ENCODE peak calls at places on chromosome 6, in eight cellular contexts. M is body of pancreas, C is uterus, O is neuronal stem cell, G is HepG2, N is mesendoderm, K is ovary, J is heart left ventricle. L is an unnamed sample.

GRCh38 chr6:2695464-2696095 is 55.1 kb downstream of the MYLK4 start:
- DNase-seq in N (peak; percentile 25), M (no peak), G (peak; percentile 27), K (no peak), C (no peak), J (no peak), O (no peak), L (no peak)

GRCh38 chr6:36536873-36537547 is 10.3 kb downstream of the STK38 start:
- DNase-seq in N (no peak), O (no peak), C (no peak), G (no peak), K (no peak), J (no peak), M (no peak), L (no peak)

GRCh38 chr6:149859368-149859767 is 4.8 kb downstream of the LRP11 start:
- DNase-seq in O (no peak), N (no peak), C (no peak), J (no peak), M (peak; percentile 47), G (peak; percentile 90), K (no peak), L (no peak)

GRCh38 chr6:83884523-83884922 is 25.0 kb downstream of the CYB5R4 start:
- DNase-seq in N (peak; percentile 38), C (no peak), M (no peak), J (no peak), O (peak; percentile 21), K (no peak), G (peak; percentile 27), L (peak; percentile 54)

GRCh38 chr6:28446818-28447511 is 3.7 kb upstream of the ZSCAN23 start:
- DNase-seq in C (no peak), J (no peak), K (no peak), M (no peak), G (no peak), O (peak; percentile 44), N (peak; percentile 35), L (no peak)

GRCh38 chr6:108165714-108166663 is at the start of gene NR2E1:
- DNase-seq in C (no peak), M (no peak), G (no peak), J (no peak), O (no peak), K (no peak), N (no peak), L (no peak)

GRCh38 chr6:32169211-32169610 is 4.8 kb downstream of the EGFL8 start:
- DNase-seq in C (no peak), M (no peak), G (no peak), J (no peak), O (no peak), K (peak; percentile 36), N (no peak), L (no peak)

GRCh38 chr6:11731423-11731822 is 47.2 kb downstream of the ADTRP start:
- DNase-seq in O (no peak), M (peak; percentile 31), G (peak; percentile 22), N (no peak), C (no peak), J (no peak), K (no peak), L (no peak)

GRCh38 chr6:17336425-17336824 is 55.3 kb downstream of the RBM24 start:
- DNase-seq in M (no peak), K (no peak), N (no peak), O (no peak), J (no peak), G (no peak), C (no peak), L (no peak)

GRCh38 chr6:159169557-159170332 is 545 bp downstream of the FNDC1 start:
- DNase-seq in G (no peak), C (peak; percentile 23), N (peak; percentile 90), K (peak; percentile 43), O (peak; percentile 40), M (no peak), J (no peak), L (no peak)

GRCh38 chr6:108592371-108593337 is 31.9 kb downstream of the FOXO3 start:
- DNase-seq in M (peak; percentile 42), J (no peak), K (no peak), C (peak; percentile 61), G (no peak), N (peak; percentile 57), O (no peak), L (peak; percentile 47)

GRCh38 chr6:106927531-106928398 is 46.8 kb downstream of the CD24 start:
- DNase-seq in N (peak; percentile 60), C (no peak), O (peak; percentile 69), M (peak; percentile 67), J (peak; percentile 21), G (peak; percentile 36), K (no peak), L (no peak)

DNA sequence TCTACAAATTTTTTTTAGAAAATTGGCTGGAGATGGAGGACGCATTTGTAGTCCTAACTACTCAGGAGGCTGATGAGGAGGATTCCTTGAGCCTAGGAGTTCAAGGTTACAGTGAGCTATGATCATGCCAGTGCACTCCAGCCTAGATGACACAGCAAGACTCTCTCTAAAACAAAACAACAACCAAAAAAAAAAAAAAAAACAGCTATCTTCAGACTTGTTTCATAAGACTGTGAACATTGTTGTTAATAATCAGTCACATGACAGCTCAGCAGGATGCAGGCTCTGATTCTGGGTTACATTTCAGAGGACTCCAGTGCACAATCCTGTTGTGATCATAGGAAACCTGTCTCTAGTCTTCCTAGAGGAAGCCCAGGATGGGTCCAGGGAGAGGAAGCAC is 2.2 kb upstream of the SLC17A3 start:
- DNase-seq in J (no peak), N (no peak), O (no peak), K (no peak), M (no peak), C (no peak), G (no peak), L (no peak)
- H3K27ac ChIP-seq in J (no peak overlapping the region), N (no peak overlapping the region), O (no peak overlapping the region), K (no peak overlapping the region), M (no peak overlapping the region), C (no peak overlapping the region), G (no peak overlapping the region), L (no peak overlapping the region)

GRCh38 chr6:25014375-25014774 is 78.6 kb upstream of the RIPOR2 start:
- DNase-seq in K (no peak), N (no peak), G (no peak), M (no peak), O (no peak), J (no peak), C (no peak), L (no peak)

GRCh38 chr6:25010917-25011625 is 75.3 kb upstream of the RIPOR2 start:
- DNase-seq in C (no peak), G (no peak), K (no peak), J (no peak), M (no peak), O (no peak), N (no peak), L (no peak)

GRCh38 chr6:25012657-25013056 is 76.9 kb upstream of the RIPOR2 start:
- DNase-seq in J (no peak), G (no peak), K (no peak), M (no peak), N (no peak), O (no peak), C (no peak), L (no peak)

GRCh38 chr6:25014806-25015560 is 79.2 kb upstream of the RIPOR2 start:
- DNase-seq in J (no peak), C (peak; percentile 56), N (peak; percentile 71), G (no peak), O (no peak), K (no peak), M (peak; percentile 45), L (no peak)

DNA sequence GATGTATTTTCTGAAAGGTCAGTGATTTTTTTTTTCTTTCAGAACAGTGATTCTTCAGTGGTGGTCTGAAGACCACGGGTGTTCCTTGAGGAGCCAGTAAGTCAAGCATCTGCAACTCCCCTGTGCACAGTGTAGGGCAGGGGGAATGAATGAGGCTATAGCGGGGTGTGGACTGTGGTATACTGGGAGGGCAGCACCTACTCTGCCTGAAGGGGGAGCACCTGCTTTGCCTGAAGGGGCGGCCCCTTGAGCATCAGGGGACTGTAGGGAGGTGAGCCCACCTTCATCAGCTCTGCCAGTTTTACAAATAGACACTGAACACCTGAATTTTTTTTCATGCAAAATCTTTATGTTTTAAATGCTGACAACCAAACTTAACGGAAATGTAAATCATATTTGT is 77.5 kb upstream of the RIPOR2 start:
- DNase-seq in C (no peak), G (no peak), M (no peak), K (no peak), N (no peak), J (no peak), O (no peak), L (no peak)
- H3K4me1 ChIP-seq in C (no peaks in the 10 kb centered on the region), G (no peaks in the 10 kb centered on the region), M (peaks cover 5% of the 10 kb centered on the region), K (no peaks in the 10 kb centered on the region), N (no peaks in the 10 kb centered on the region), J (peaks cover 4% of the 10 kb centered on the region), O (peaks cover 15% of the 10 kb centered on the region), L (peaks cover 30% of the 10 kb centered on the region)

DNA sequence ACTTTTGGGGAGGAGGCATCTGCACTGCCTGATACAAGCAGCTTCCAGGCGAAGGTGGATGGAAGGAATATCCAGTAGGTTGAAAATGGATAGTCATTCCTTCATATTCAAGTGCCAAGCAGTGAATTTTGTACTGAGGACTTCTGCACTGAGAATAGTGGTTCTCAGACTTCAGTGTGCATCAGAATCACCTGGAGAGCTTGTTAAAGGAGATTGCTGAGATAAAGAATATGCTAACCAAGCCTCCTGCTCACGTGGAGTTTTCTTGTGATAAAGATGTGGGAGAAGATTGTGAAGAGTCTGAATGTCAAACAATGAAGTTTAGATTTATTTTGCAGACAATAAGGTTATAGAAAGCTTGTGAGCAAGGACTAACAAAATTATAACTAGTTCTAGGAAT is 97.8 kb downstream of the HFE start:
- DNase-seq in C (no peak), M (no peak), J (no peak), G (no peak), K (no peak), N (no peak), O (no peak), L (no peak)
- H3K27me3 ChIP-seq in C (no peaks in the 10 kb centered on the region), M (no peaks in the 10 kb centered on the region), J (no peaks in the 10 kb centered on the region), G (no peaks in the 10 kb centered on the region), K (no peaks in the 10 kb centered on the region), N (no peaks in the 10 kb centered on the region), O (no peaks in the 10 kb centered on the region), L (no peaks in the 10 kb centered on the region)

GRCh38 chr6:14807130-14807529 is 438.7 kb upstream of the JARID2 start:
- DNase-seq in G (no peak), N (no peak), M (no peak), C (no peak), O (no peak), J (no peak), K (no peak), L (no peak)

GRCh38 chr6:14804444-14805210 is 441.2 kb upstream of the JARID2 start:
- DNase-seq in J (peak; percentile 90), M (peak; percentile 63), O (no peak), K (peak; percentile 94), G (peak; percentile 54), N (no peak), C (peak; percentile 80), L (no peak)

GRCh38 chr6:14806101-14806500 is 439.8 kb upstream of the JARID2 start:
- DNase-seq in M (no peak), G (no peak), K (no peak), O (no peak), J (no peak), C (no peak), N (no peak), L (no peak)

GRCh38 chr6:14802761-14803160 is 443.1 kb upstream of the JARID2 start:
- DNase-seq in K (no peak), M (no peak), J (no peak), N (no peak), G (no peak), C (no peak), O (no peak), L (no peak)

DNA sequence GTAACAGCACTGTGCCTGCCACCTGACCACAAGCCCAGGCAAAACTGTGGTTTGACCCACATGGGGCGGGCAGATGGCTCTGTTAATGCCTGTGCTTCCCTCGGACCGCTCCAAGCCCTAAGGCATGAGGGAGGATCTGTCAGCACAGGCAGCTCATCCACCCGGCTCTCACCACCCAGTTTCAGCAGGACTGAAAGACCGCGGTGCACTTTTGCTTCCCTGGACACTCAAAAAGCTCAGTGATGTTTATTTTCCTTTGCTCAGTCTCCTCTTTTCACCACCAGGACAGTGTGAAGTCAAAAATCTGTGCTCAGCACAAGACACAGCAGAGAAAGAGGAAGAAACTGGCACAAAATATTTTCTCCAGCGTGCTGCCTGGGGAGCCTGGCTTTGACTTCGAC is 441.9 kb upstream of the JARID2 start:
- DNase-seq in K (no peak), C (no peak), N (no peak), G (no peak), M (no peak), J (no peak), O (no peak), L (no peak)
- H3K27ac ChIP-seq in K (no peak overlapping the region), C (no peak overlapping the region), N (no peak overlapping the region), G (no peak overlapping the region), M (no peak overlapping the region), J (no peak overlapping the region), O (no peak overlapping the region), L (no peak overlapping the region)

L was measured in naive thymus-derived CD4-positive, alpha-beta T cell.